ENCODE peak calls at places on chromosome 16, in seven cellular contexts. R, U, B, M, J, Q and S are unnamed samples.

GRCh38 chr16:72380283-72380682 is 208.3 kb upstream of the PMFBP1 start:
- DNase-seq in R (no peak), U (no peak), B (no peak), M (no peak), J (no peak), Q (no peak), S (no peak)

GRCh38 chr16:25063865-25064264 is 47.7 kb upstream of the LCMT1 start:
- DNase-seq in R (no peak), U (no peak), B (no peak), M (peak), J (no peak), Q (no peak), S (no peak)

GRCh38 chr16:86945166-86945900 is 367.0 kb downstream of the FOXL1 start:
- DNase-seq in R (no peak), U (no peak), B (no peak), M (no peak), J (no peak), Q (no peak), S (no peak)

GRCh38 chr16:10552281-10552680 is 28.1 kb downstream of the EMP2 start:
- DNase-seq in R (no peak), U (no peak), B (no peak), M (no peak), J (no peak), Q (no peak), S (no peak)

GRCh38 chr16:53773150-53773846 is 69.3 kb downstream of the FTO start:
- DNase-seq in R (no peak), U (peak), B (no peak), M (peak), J (peak), Q (peak), S (peak)

GRCh38 chr16:35398208-35398607 is 1938.8 kb downstream of the TP53TG3F start:
- DNase-seq in R (no peak), U (no peak), B (no peak), M (no peak), J (no peak), Q (no peak), S (no peak)

GRCh38 chr16:87062569-87063442 is 254.4 kb downstream of the C16orf95 start:
- DNase-seq in R (peak), U (peak), B (peak), M (peak), J (peak), Q (peak), S (peak)

GRCh38 chr16:54176376-54176901 is 110.1 kb downstream of the IRX3 start:
- DNase-seq in R (no peak), U (no peak), B (no peak), M (no peak), J (peak), Q (no peak), S (peak)

GRCh38 chr16:73057369-73058210 is 9.7 kb upstream of the ZFHX3 start:
- DNase-seq in R (peak), U (peak), B (no peak), M (no peak), J (no peak), Q (no peak), S (peak)

GRCh38 chr16:48003226-48003907 is 152.4 kb downstream of the ABCC12 start:
- DNase-seq in R (no peak), U (no peak), B (no peak), M (no peak), J (no peak), Q (no peak), S (no peak)

GRCh38 chr16:89343501-89344291 is 126.2 kb downstream of the ZNF778 start:
- DNase-seq in R (no peak), U (no peak), B (no peak), M (peak), J (no peak), Q (no peak), S (no peak)

GRCh38 chr16:89505204-89506112 is 2.7 kb upstream of the SPG7 start:
- DNase-seq in R (peak), U (peak), B (peak), M (peak), J (peak), Q (peak), S (peak)

GRCh38 chr16:59212492-59213024 is 478.4 kb upstream of the GOT2 start:
- DNase-seq in R (no peak), U (no peak), B (no peak), M (no peak), J (no peak), Q (no peak), S (no peak)

GRCh38 chr16:89119161-89119621 is 25.5 kb downstream of the ACSF3 start:
- DNase-seq in R (no peak), U (no peak), B (no peak), M (no peak), J (no peak), Q (no peak), S (peak)

GRCh38 chr16:48300391-48300856 is 53.1 kb upstream of the ABCC11 start:
- DNase-seq in R (no peak), U (no peak), B (no peak), M (peak), J (no peak), Q (peak), S (no peak)

GRCh38 chr16:81553080-81553813 is 108.6 kb downstream of the CMIP start:
- DNase-seq in R (no peak), U (no peak), B (no peak), M (peak), J (peak), Q (no peak), S (no peak)

GRCh38 chr16:81319221-81319912 is 4.6 kb downstream of the GAN start:
- DNase-seq in R (no peak), U (no peak), B (no peak), M (peak), J (no peak), Q (peak), S (no peak)

GRCh38 chr16:20899503-20900298 is 457 bp downstream of the DCUN1D3 start:
- DNase-seq in R (peak), U (no peak), B (peak), M (no peak), J (no peak), Q (peak), S (peak)

GRCh38 chr16:75026892-75027391 is 28.1 kb downstream of the ZNRF1 start:
- DNase-seq in R (no peak), U (no peak), B (no peak), M (no peak), J (no peak), Q (no peak), S (no peak)

GRCh38 chr16:75614247-75614897 is 8.7 kb downstream of the ADAT1 start:
- DNase-seq in R (no peak), U (no peak), B (no peak), M (peak), J (no peak), Q (no peak), S (no peak)

GRCh38 chr16:51148674-51149228 is 2.3 kb downstream of the SALL1 start:
- DNase-seq in R (no peak), U (no peak), B (no peak), M (no peak), J (no peak), Q (no peak), S (peak)

GRCh38 chr16:51149251-51149661 is 1.8 kb downstream of the SALL1 start:
- DNase-seq in R (no peak), U (no peak), B (no peak), M (no peak), J (no peak), Q (no peak), S (no peak)

GRCh38 chr16:51146256-51146924 is 4.7 kb downstream of the SALL1 start:
- DNase-seq in R (no peak), U (no peak), B (no peak), M (peak), J (no peak), Q (no peak), S (peak)

GRCh38 chr16:51149721-51150158 is 1.3 kb downstream of the SALL1 start:
- DNase-seq in R (no peak), U (no peak), B (no peak), M (no peak), J (no peak), Q (no peak), S (no peak)

GRCh38 chr16:51147776-51148673 is 3.0 kb downstream of the SALL1 start:
- DNase-seq in R (no peak), U (no peak), B (no peak), M (no peak), J (no peak), Q (no peak), S (no peak)
- H3K4me3 ChIP-seq in R (no peak), U (no peak), B (no peak), M (peak), J (no peak), Q (no peak), S (no peak)

GRCh38 chr16:56530872-56531271 is 11.0 kb upstream of the BBS2 start:
- DNase-seq in R (no peak), U (no peak), B (no peak), M (no peak), J (no peak), Q (no peak), S (no peak)

GRCh38 chr16:56520251-56520577 is 390 bp upstream of the BBS2 start:
- DNase-seq in R (no peak), U (no peak), B (no peak), M (no peak), J (no peak), Q (no peak), S (no peak)

GRCh38 chr16:56519459-56520250 is at the start of gene BBS2:
- DNase-seq in R (peak), U (peak), B (peak), M (peak), J (peak), Q (peak), S (peak)

DNA sequence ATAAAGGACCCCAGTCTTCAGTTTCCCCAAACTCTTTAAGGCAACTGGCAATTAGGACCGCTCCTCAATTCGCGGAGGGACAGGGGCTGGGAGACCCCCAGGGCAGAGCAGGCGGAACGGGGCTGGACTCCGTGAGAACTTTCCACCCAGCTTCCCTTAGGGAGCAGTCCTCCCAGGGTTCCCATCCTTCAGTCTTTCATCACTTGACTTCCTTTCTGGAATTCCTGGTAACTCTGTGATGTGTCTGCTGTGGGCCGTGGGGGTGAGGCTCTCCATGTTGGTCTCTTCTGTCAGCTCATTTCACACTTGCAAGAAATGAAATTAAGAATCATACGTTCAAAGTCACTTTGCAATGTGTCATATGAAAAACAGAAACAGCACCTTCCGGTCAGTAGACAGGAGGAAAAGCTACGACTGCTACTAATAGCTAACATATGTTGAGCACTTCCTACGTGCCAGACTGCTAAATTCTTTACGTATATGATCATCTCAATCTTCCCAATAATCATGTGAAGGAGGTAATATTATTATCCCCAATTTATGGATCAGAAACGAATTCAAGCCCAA is 5.4 kb upstream of the BBS2 start:
- DNase-seq in R (no peak), U (no peak), B (no peak), M (peak), J (no peak), Q (no peak), S (no peak)
- H3K4me3 ChIP-seq in R (no peak), U (no peak), B (no peak), M (no peak), J (no peak), Q (no peak), S (no peak)

GRCh38 chr16:4053663-4054479 is 62.4 kb downstream of the ADCY9 start:
- DNase-seq in R (peak), U (no peak), B (peak), M (peak), J (peak), Q (peak), S (peak)
- H3K4me3 ChIP-seq in R (no peak), U (no peak), B (peak), M (no peak), J (no peak), Q (no peak), S (peak)

DNA sequence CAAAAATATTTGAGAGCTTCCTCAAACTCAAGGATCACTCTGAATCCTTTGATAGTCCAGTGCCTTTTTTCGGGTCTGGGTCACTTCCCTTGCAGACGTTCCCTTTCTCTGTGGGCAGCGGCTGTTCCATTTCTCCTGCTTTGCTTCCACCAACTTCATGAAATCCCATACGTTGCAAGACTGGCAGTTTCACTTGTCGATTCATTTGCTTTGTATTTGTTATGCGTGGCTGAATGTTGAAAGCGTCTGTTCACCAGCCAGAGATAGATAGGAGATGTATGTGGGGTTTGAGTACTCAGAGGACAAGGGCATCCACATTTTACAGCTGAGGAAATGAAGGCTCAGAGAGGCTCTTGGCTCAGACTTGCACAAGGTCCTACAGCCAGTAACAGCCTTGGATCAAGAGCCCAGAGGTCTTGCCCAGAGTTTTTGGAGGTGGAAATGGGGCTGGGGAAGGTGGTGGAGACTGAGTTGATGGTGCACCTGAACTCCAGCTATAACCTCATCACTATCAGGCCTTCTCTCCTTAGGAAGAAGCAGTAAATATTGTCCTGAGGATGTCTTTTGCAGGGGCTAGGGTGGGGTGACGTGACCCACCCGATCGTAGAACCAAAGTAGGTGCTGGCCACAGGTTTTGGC is 1.3 kb upstream of the CCDC102A start:
- DNase-seq in R (no peak), U (peak), B (no peak), M (no peak), J (no peak), Q (no peak), S (peak)
- H3K4me3 ChIP-seq in R (no peak), U (peak), B (no peak), M (no peak), J (no peak), Q (no peak), S (no peak)

GRCh38 chr16:2037631-2038358 is 9.8 kb downstream of the NTHL1 start:
- DNase-seq in R (peak), U (no peak), B (no peak), M (no peak), J (no peak), Q (no peak), S (no peak)

GRCh38 chr16:2038359-2039285 is 9.0 kb downstream of the NTHL1 start:
- DNase-seq in R (peak), U (no peak), B (no peak), M (no peak), J (no peak), Q (no peak), S (no peak)

GRCh38 chr16:2036200-2036966 is 9.7 kb downstream of the NHERF2 start:
- DNase-seq in R (no peak), U (no peak), B (no peak), M (no peak), J (no peak), Q (no peak), S (no peak)

GRCh38 chr16:2035431-2036199 is 8.9 kb downstream of the NHERF2 start:
- DNase-seq in R (peak), U (no peak), B (peak), M (peak), J (peak), Q (peak), S (no peak)

DNA sequence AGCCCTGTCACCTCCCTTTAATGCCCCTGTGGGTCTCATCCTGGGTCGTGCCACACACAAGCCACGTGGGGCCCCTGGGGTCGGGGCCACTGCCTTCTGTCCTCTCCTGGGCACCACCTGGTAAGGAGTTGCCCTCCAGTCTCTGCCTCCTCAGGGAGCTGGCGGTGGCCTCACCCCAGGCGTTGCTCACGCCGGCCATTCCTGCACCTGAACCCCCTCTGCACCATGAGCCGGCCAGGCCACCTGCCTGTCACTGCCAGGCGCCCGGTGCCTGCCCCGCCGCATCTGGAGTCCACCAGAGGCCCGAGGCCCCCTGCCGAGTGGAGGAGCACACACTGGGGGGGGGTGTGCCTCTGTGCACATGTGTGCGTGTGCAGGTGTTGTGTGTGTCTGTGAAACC is 10.4 kb downstream of the NHERF2 start:
- DNase-seq in R (no peak), U (no peak), B (no peak), M (no peak), J (no peak), Q (no peak), S (no peak)
- H3K4me3 ChIP-seq in R (no peak), U (no peak), B (no peak), M (no peak), J (no peak), Q (no peak), S (no peak)

DNA sequence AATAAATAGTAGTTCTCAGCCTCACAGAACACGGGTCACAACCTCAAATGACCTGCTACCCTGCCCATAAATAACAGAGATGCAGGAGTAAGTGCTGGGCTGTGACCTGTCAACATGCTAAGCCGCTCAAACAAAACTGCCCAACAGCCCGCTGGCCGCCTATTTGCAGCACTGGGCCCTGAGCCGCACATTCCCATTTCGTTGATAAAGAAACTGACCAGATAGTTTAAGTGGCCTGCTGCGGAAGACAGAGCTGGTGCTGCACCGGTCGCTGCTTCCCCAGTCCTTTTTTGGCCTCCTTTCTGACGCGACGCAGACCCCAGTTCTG is 443 bp upstream of the SLC6A2 start:
- DNase-seq in R (no peak), U (no peak), B (no peak), M (no peak), J (no peak), Q (no peak), S (no peak)
- H3K4me3 ChIP-seq in R (no peak), U (no peak), B (no peak), M (no peak), J (peak), Q (no peak), S (no peak)

GRCh38 chr16:11621920-11622651 is 35.4 kb upstream of the LITAF start:
- DNase-seq in R (peak), U (peak), B (no peak), M (no peak), J (no peak), Q (no peak), S (no peak)
- H3K4me3 ChIP-seq in R (peak), U (peak), B (peak), M (no peak), J (peak), Q (no peak), S (no peak)